ENCODE peak calls at places on chromosomes 6 and 20, in eight cellular contexts. R is ecto neural progenitor cell; B is cerebellar nuclear complex; S is stimulated activated CD8-positive, alpha-beta memory T cell treated with anti-CD3 and anti-CD28 coated beads, Interleukin-7, amount 100 ng/mL, for 1 hour; E is AG09309; M is activated T-helper 2 cell treated with anti-CD3 and anti-CD28 coated beads, Interferon-gamma antibody, Interleukin-2, Interleukin-4, amounts not matched to agents 10 μg/mL and 5 μg/mL and 100 μg/mL, durations not matched to agents 14 hours and 24 hours and 36 hours; G is fibroblast of the aortic adventitia; H is NCI-H1092 treated with DMSO at 0.1 percent for 48 hours. N is an unnamed sample.

GRCh38 chr6:101830501-101831031 is 437.1 kb downstream of the GRIK2 start:
- DNase-seq in R (no peak), B (no peak), S (no peak), E (no peak), M (no peak), G (peak; percentile 35), H (no peak), N (no peak)

GRCh38 chr6:24646771-24647170 is 780 bp upstream of the KIAA0319 start:
- DNase-seq in R (no peak), B (no peak), S (no peak), E (no peak), M (no peak), G (no peak), H (no peak), N (no peak)

GRCh38 chr6:144285798-144286502 is 815 bp downstream of the UTRN start:
- DNase-seq in R (peak; percentile 77), B (no peak), S (peak; percentile 11), E (no peak), M (peak; percentile 33), G (peak; percentile 54), H (no peak), N (peak; percentile 84)

GRCh38 chr6:157650261-157650640 is 172.8 kb upstream of the SNX9 start:
- DNase-seq in R (no peak), B (peak; percentile 12), S (no peak), E (no peak), M (no peak), G (peak; percentile 14), H (peak; percentile 89), N (peak; percentile 37)

GRCh38 chr6:40328376-40328987 is 258.7 kb downstream of the LRFN2 start:
- DNase-seq in R (peak; percentile 57), B (no peak), S (no peak), E (no peak), M (peak; percentile 29), G (no peak), H (peak; percentile 66), N (no peak)

GRCh38 chr6:15417811-15418210 is 171.9 kb downstream of the JARID2 start:
- DNase-seq in R (no peak), B (no peak), S (no peak), E (no peak), M (no peak), G (no peak), H (no peak), N (no peak)

GRCh38 chr6:137159912-137160311 is 13.5 kb downstream of the IL22RA2 start:
- DNase-seq in R (no peak), B (no peak), S (no peak), E (no peak), M (no peak), G (no peak), H (no peak), N (no peak)

GRCh38 chr6:6815732-6816131 is 227.2 kb downstream of the LY86 start:
- DNase-seq in R (no peak), B (no peak), S (no peak), E (no peak), M (no peak), G (no peak), H (no peak), N (no peak)

GRCh38 chr6:4871825-4872224 is 95.6 kb downstream of the CDYL start:
- DNase-seq in R (no peak), B (no peak), S (no peak), E (no peak), M (no peak), G (no peak), H (no peak), N (no peak)

GRCh38 chr20:35991142-35991771 is 22.9 kb downstream of the CNBD2 start:
- DNase-seq in R (no peak), B (no peak), S (no peak), E (no peak), M (no peak), G (peak; percentile 51), H (no peak), N (no peak)

N was measured in psoas muscle.